ENCODE peak calls at places on chromosome 7, in eight cellular contexts. J is AG04450; K is CD8-positive, alpha-beta T cell; P is caudate nucleus; I is uterus; D is psoas muscle; F is adrenal gland; C is CD8-positive, alpha-beta memory T cell. T is an unnamed sample.

GRCh38 chr7:92740713-92741126 is 95.7 kb downstream of the CDK6 start:
- DNase-seq in K (no peak), F (no peak), D (no peak), P (no peak), C (no peak), J (peak), I (no peak), T (no peak)

GRCh38 chr7:14836571-14837189 is 65.9 kb downstream of the DGKB start:
- DNase-seq in J (peak), D (peak), I (peak), P (no peak), F (peak), C (no peak), K (no peak), T (no peak)

GRCh38 chr7:143322646-143323343 is 6.9 kb downstream of the CLCN1 start:
- DNase-seq in F (peak), C (no peak), I (no peak), K (no peak), D (peak), J (no peak), P (no peak), T (no peak)

GRCh38 chr7:68629-69028 is 123.7 kb upstream of the FAM20C start:
- DNase-seq in J (no peak), F (no peak), K (no peak), I (no peak), P (no peak), D (peak), C (no peak), T (no peak)

GRCh38 chr7:117458977-117459583 is 20.7 kb upstream of the CFTR start:
- DNase-seq in I (no peak), K (no peak), D (no peak), F (no peak), P (no peak), C (no peak), J (no peak), T (no peak)

GRCh38 chr7:18623389-18623788 is 127.8 kb downstream of the HDAC9 start:
- DNase-seq in K (no peak), I (no peak), D (no peak), C (no peak), J (no peak), F (no peak), P (no peak), T (no peak)

GRCh38 chr7:151598045-151598444 is 78.3 kb upstream of the RHEB start:
- DNase-seq in J (peak), D (no peak), P (no peak), F (no peak), C (no peak), K (no peak), I (no peak), T (no peak)

GRCh38 chr7:87057210-87057609 is 2.2 kb downstream of the ELAPOR2 start:
- DNase-seq in K (no peak), J (no peak), C (no peak), P (no peak), D (no peak), I (no peak), F (no peak), T (no peak)

GRCh38 chr7:77415474-77415821 is 701 bp downstream of the GSAP start:
- DNase-seq in D (no peak), P (no peak), J (no peak), C (peak), I (no peak), F (peak), K (no peak), T (peak)

GRCh38 chr7:119472398-119473038 is 800.5 kb upstream of the KCND2 start:
- DNase-seq in I (no peak), J (no peak), K (no peak), P (no peak), D (no peak), C (no peak), F (no peak), T (no peak)

GRCh38 chr7:122416316-122416925 is 111.9 kb upstream of the FEZF1 start:
- DNase-seq in J (no peak), D (no peak), P (no peak), I (no peak), C (no peak), K (no peak), F (no peak), T (no peak)

GRCh38 chr7:42237162-42237821 is at the start of gene GLI3:
- DNase-seq in P (peak), K (no peak), I (peak), F (peak), C (no peak), D (peak), J (peak), T (no peak)

GRCh38 chr7:158329686-158330085 is 257.9 kb downstream of the PTPRN2 start:
- DNase-seq in K (no peak), F (no peak), D (no peak), C (no peak), P (no peak), I (no peak), J (no peak), T (no peak)

GRCh38 chr7:98616381-98617050 is 569 bp upstream of the NPTX2 start:
- DNase-seq in J (no peak), I (no peak), F (peak), K (no peak), C (no peak), D (peak), P (no peak), T (no peak)

GRCh38 chr7:98133181-98133580 is 26.5 kb downstream of the LMTK2 start:
- DNase-seq in P (no peak), F (no peak), K (no peak), J (no peak), I (no peak), C (peak), D (no peak), T (no peak)

GRCh38 chr7:42232275-42232674 is 4.7 kb downstream of the GLI3 start:
- DNase-seq in D (no peak), F (no peak), I (peak), C (no peak), J (no peak), P (no peak), K (no peak), T (no peak)

GRCh38 chr7:46386428-46387399 is 465.6 kb upstream of the IGFBP3 start:
- DNase-seq in F (no peak), J (no peak), D (no peak), I (no peak), C (no peak), K (no peak), P (no peak), T (no peak)

GRCh38 chr7:79293655-79294142 is 159.8 kb downstream of the MAGI2 start:
- DNase-seq in C (no peak), K (no peak), D (no peak), F (no peak), J (no peak), P (no peak), I (no peak), T (no peak)

GRCh38 chr7:27700501-27700900 is 37.8 kb upstream of the HIBADH start:
- DNase-seq in C (no peak), F (no peak), P (no peak), K (no peak), J (no peak), I (no peak), D (no peak), T (no peak)

GRCh38 chr7:103521917-103522316 is 75.9 kb upstream of the SLC26A5 start:
- DNase-seq in K (no peak), F (no peak), D (no peak), I (no peak), P (no peak), C (no peak), J (no peak), T (no peak)

GRCh38 chr7:50699143-50699542 is 83.6 kb downstream of the GRB10 start:
- DNase-seq in C (no peak), F (no peak), K (no peak), J (no peak), D (no peak), P (no peak), I (no peak), T (no peak)

GRCh38 chr7:123004931-123005330 is 9.4 kb upstream of the TAS2R16 start:
- DNase-seq in J (no peak), P (no peak), I (no peak), F (no peak), K (no peak), D (no peak), C (no peak), T (no peak)

GRCh38 chr7:75638607-75639070 is 100.1 kb downstream of the HIP1 start:
- DNase-seq in I (peak), K (no peak), D (peak), C (no peak), P (no peak), F (peak), J (peak), T (peak)

GRCh38 chr7:123633553-123633952 is 22.1 kb upstream of the LMOD2 start:
- DNase-seq in D (no peak), J (no peak), C (no peak), P (no peak), K (no peak), I (no peak), F (no peak), T (no peak)

GRCh38 chr7:24817339-24817738 is 60.1 kb upstream of the GSDME start:
- DNase-seq in D (no peak), F (no peak), J (no peak), K (no peak), C (no peak), I (no peak), P (no peak), T (no peak)

GRCh38 chr7:151086802-151087246 is 549 bp downstream of the AGAP3 start:
- DNase-seq in K (peak), P (no peak), I (no peak), C (peak), J (no peak), D (no peak), F (peak), T (no peak)

GRCh38 chr7:121960678-121961461 is 87.9 kb downstream of the PTPRZ1 start:
- DNase-seq in K (no peak), P (no peak), C (no peak), F (no peak), I (no peak), D (no peak), J (peak), T (no peak)

GRCh38 chr7:94250124-94250523 is 144.6 kb upstream of the COL1A2 start:
- DNase-seq in K (no peak), C (no peak), J (no peak), P (no peak), D (no peak), I (no peak), F (no peak), T (no peak)

GRCh38 chr7:76310102-76310957 is 7.9 kb downstream of the HSPB1 start:
- DNase-seq in P (no peak), K (no peak), I (peak), D (no peak), C (no peak), J (no peak), F (peak), T (peak)

GRCh38 chr7:48096273-48096672 is 7.2 kb downstream of the UPP1 start:
- DNase-seq in I (no peak), K (peak), C (no peak), J (no peak), F (no peak), P (no peak), D (no peak), T (no peak)

GRCh38 chr7:134140889-134141867 is 14.0 kb downstream of the LRGUK start:
- DNase-seq in I (peak), F (peak), K (peak), D (peak), P (peak), C (peak), J (peak), T (peak)

GRCh38 chr7:105594034-105594433 is 12.7 kb upstream of the EFCAB10 start:
- DNase-seq in P (no peak), K (no peak), J (no peak), C (no peak), D (no peak), I (no peak), F (no peak), T (no peak)

GRCh38 chr7:7103343-7104313 is 78.7 kb upstream of the C1GALT1 start:
- DNase-seq in P (no peak), F (no peak), I (no peak), C (peak), K (no peak), D (no peak), J (peak), T (no peak)

GRCh38 chr7:7761340-7761973 is 43.0 kb upstream of the RPA3 start:
- DNase-seq in J (no peak), I (no peak), K (no peak), F (no peak), C (peak), D (no peak), P (no peak), T (no peak)

GRCh38 chr7:66837007-66837406 is 84.0 kb upstream of the TMEM248 start:
- DNase-seq in P (no peak), K (no peak), F (no peak), J (no peak), C (no peak), I (no peak), D (no peak), T (no peak)

GRCh38 chr7:107879400-107880035 is 11.5 kb upstream of the DLD start:
- DNase-seq in I (no peak), P (no peak), F (peak), C (peak), D (no peak), K (peak), J (no peak), T (no peak)

GRCh38 chr7:129793506-129794310 is 159.1 kb downstream of the UBE2H start:
- DNase-seq in D (no peak), P (no peak), C (no peak), I (no peak), K (no peak), J (no peak), F (no peak), T (no peak)

GRCh38 chr7:51315393-51316261 is 982 bp downstream of the COBL start:
- DNase-seq in I (no peak), P (no peak), C (no peak), D (peak), F (no peak), K (no peak), J (no peak), T (no peak)

GRCh38 chr7:2956076-2956475 is 87.6 kb downstream of the CARD11 start:
- DNase-seq in P (no peak), K (no peak), I (no peak), F (no peak), D (no peak), C (no peak), J (no peak), T (no peak)

GRCh38 chr7:2953588-2954407 is 89.9 kb downstream of the CARD11 start:
- DNase-seq in F (no peak), K (peak), J (no peak), C (peak), D (no peak), I (no peak), P (no peak), T (no peak)

GRCh38 chr7:2956526-2957368 is 86.9 kb downstream of the CARD11 start:
- DNase-seq in C (no peak), K (peak), J (peak), P (no peak), D (no peak), F (peak), I (no peak), T (no peak)

GRCh38 chr7:2954433-2954853 is 89.2 kb downstream of the CARD11 start:
- DNase-seq in F (no peak), P (no peak), C (peak), D (no peak), K (peak), I (no peak), J (no peak), T (no peak)

DNA sequence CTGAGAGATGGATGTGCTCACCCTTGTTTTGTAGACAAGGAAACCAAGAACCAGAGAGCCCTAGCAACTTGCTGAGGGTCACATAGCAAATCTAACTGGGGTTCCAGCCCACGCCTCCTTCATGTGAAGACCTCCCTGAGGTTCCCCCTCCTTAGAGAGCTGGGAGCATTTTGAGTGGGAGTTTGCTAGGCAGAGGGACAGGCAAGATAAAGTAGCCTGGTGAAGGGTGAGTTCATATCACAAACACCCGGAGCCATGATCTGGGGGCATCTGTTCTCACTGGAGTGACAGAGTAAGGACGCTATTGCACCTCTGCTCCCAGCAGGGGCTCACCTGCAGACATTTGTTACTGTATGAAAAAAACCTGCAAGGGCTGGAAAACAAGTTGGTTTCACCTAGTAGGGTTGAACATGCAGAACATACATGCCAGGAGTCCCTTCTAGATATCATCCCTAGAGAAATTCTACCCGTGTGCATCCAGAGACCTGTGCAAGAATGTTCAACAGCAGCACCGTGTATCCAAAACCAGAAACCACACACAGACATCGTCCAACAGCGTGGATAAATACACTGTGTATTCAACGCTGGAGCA is 88.4 kb downstream of the CARD11 start:
- DNase-seq in J (no peak), C (no peak), K (no peak), I (no peak), D (no peak), P (no peak), F (no peak), T (no peak)
- H3K27ac ChIP-seq in J (no peak), C (peak), K (peak), I (no peak), D (no peak), P (no peak), F (no peak), T (no peak)

GRCh38 chr7:135486258-135486657 is 23.6 kb downstream of the CNOT4 start:
- DNase-seq in K (no peak), I (no peak), J (no peak), C (no peak), D (no peak), F (no peak), P (no peak), T (no peak)
- H3K27ac ChIP-seq in K (no peak), I (no peak), J (no peak), C (no peak), D (no peak), F (no peak), P (no peak), T (no peak)

GRCh38 chr7:154709840-154710520 is 292.9 kb downstream of the PAXIP1 start:
- DNase-seq in C (no peak), J (no peak), K (no peak), F (no peak), D (no peak), I (no peak), P (no peak), T (no peak)
- H3K27ac ChIP-seq in C (no peak), J (no peak), K (no peak), F (no peak), D (no peak), I (no peak), P (no peak), T (no peak)

DNA sequence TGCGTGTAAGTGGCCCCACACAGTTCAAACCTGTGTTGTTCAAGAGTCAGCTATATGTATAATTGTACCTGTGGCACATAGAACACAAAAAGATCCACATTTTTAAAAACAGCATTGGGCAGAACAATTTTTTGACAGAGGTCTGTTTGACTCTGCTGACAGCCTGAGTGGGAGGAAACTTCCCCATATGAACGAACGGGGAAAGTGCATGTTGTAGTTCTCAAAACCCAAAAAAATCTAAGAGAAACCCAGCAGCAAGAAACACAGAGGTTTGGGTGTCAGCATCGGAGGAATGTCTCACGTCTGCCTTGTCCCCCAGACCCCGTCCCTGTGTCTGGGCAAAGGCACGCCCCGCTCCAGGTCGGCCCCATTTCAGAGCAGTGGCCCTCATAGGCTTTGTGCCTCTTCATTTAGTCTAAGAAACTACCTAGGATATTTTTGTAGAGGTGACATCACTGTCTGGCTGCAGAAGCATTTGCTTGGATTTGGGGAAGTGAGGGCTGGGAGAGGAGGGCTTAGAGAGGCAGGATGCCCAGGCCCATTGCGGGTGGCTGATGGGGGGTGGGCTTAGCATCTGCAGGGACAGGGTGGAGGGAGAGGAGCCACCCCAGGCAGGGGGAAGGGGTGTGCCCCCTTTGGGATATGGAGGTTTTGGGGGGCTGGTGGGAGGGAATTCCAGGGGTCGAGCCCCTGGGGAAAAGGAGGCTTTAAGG is 11.0 kb downstream of the CUX1 start:
- DNase-seq in K (no peak), I (no peak), C (no peak), P (no peak), D (no peak), F (no peak), J (no peak), T (no peak)
- H3K27ac ChIP-seq in K (no peak), I (peak), C (no peak), P (no peak), D (no peak), F (no peak), J (no peak), T (no peak)

GRCh38 chr7:131098527-131098926 is 229.1 kb upstream of the MKLN1 start:
- DNase-seq in D (no peak), P (no peak), F (no peak), J (no peak), K (no peak), C (peak), I (no peak), T (no peak)

GRCh38 chr7:131094685-131095084 is 233.0 kb upstream of the MKLN1 start:
- DNase-seq in D (no peak), K (no peak), C (peak), I (no peak), P (no peak), J (no peak), F (no peak), T (no peak)

GRCh38 chr7:131097662-131098376 is 229.9 kb upstream of the MKLN1 start:
- DNase-seq in J (no peak), C (peak), F (no peak), P (no peak), D (no peak), I (no peak), K (no peak), T (no peak)

GRCh38 chr7:131095346-131095745 is 232.3 kb upstream of the MKLN1 start:
- DNase-seq in J (no peak), C (peak), F (no peak), I (no peak), K (no peak), P (no peak), D (no peak), T (no peak)

GRCh38 chr7:131096267-131096927 is 231.3 kb upstream of the MKLN1 start:
- DNase-seq in K (no peak), P (no peak), J (no peak), I (no peak), C (peak), D (no peak), F (peak), T (no peak)
- H3K27ac ChIP-seq in K (no peak), P (no peak), J (no peak), I (no peak), C (no peak), D (no peak), F (peak), T (peak)

GRCh38 chr7:74286131-74286530 is 3.1 kb upstream of the CLIP2 start:
- DNase-seq in C (no peak), J (no peak), D (no peak), P (no peak), K (no peak), I (no peak), F (no peak), T (no peak)

GRCh38 chr7:74284781-74285259 is 4.4 kb upstream of the CLIP2 start:
- DNase-seq in I (no peak), J (no peak), P (no peak), C (no peak), D (no peak), F (no peak), K (no peak), T (no peak)

GRCh38 chr7:74282748-74283459 is 6.3 kb upstream of the CLIP2 start:
- DNase-seq in I (no peak), P (no peak), D (no peak), J (no peak), C (no peak), K (no peak), F (no peak), T (no peak)

GRCh38 chr7:74280985-74281384 is 8.2 kb upstream of the CLIP2 start:
- DNase-seq in F (no peak), I (no peak), J (no peak), K (no peak), C (no peak), P (no peak), D (no peak), T (no peak)

GRCh38 chr7:74283858-74284447 is 5.3 kb upstream of the CLIP2 start:
- DNase-seq in J (no peak), P (no peak), D (no peak), K (no peak), I (no peak), C (no peak), F (no peak), T (peak)
- H3K27ac ChIP-seq in J (no peak), P (peak), D (no peak), K (no peak), I (no peak), C (no peak), F (no peak), T (peak)